ENCODE peak calls at places on chromosome X, in ten cellular contexts. One of them, this sample, is unnamed.

GRCh38 chrX:53303195-53303594 is 21.8 kb upstream of the IQSEC2 start:
- DNase-seq in OCI-LY7: no peak
- DNase-seq in A549: no peak
- DNase-seq in tibial artery: no peak
- DNase-seq in spleen: no peak
- DNase-seq in PC-9: no peak
- DNase-seq in cardiac fibroblast: no peak
- DNase-seq in brain microvascular endothelial cell: no peak
- DNase-seq in astrocyte of the spinal cord: no peak
- DNase-seq in right atrium auricular region: no peak
- DNase-seq in this sample: no peak

GRCh38 chrX:71661919-71662318 is 5.4 kb upstream of the LOC101059915 start:
- DNase-seq in brain microvascular endothelial cell: no peak
- DNase-seq in right atrium auricular region: no peak
- DNase-seq in spleen: no peak
- DNase-seq in OCI-LY7: no peak
- DNase-seq in PC-9: no peak
- DNase-seq in tibial artery: no peak
- DNase-seq in A549: no peak
- DNase-seq in cardiac fibroblast: no peak
- DNase-seq in astrocyte of the spinal cord: no peak
- DNase-seq in this sample: no peak

GRCh38 chrX:124347242-124347641 is 879 bp downstream of the SH2D1A start:
- DNase-seq in OCI-LY7: no peak
- DNase-seq in cardiac fibroblast: no peak
- DNase-seq in A549: no peak
- DNase-seq in astrocyte of the spinal cord: no peak
- DNase-seq in tibial artery: no peak
- DNase-seq in PC-9: no peak
- DNase-seq in right atrium auricular region: no peak
- DNase-seq in brain microvascular endothelial cell: no peak
- DNase-seq in spleen: no peak
- DNase-seq in this sample: no peak

GRCh38 chrX:118627084-118627758 is 100.2 kb upstream of the IL13RA1 start:
- DNase-seq in cardiac fibroblast: no peak
- DNase-seq in right atrium auricular region: no peak
- DNase-seq in tibial artery: no peak
- DNase-seq in astrocyte of the spinal cord: no peak
- DNase-seq in spleen: no peak
- DNase-seq in A549: peak
- DNase-seq in PC-9: no peak
- DNase-seq in OCI-LY7: peak
- DNase-seq in brain microvascular endothelial cell: no peak
- DNase-seq in this sample: no peak

GRCh38 chrX:84216406-84216805 is 28.4 kb upstream of the RPS6KA6 start:
- DNase-seq in spleen: no peak
- DNase-seq in tibial artery: no peak
- DNase-seq in cardiac fibroblast: no peak
- DNase-seq in right atrium auricular region: no peak
- DNase-seq in OCI-LY7: no peak
- DNase-seq in PC-9: no peak
- DNase-seq in brain microvascular endothelial cell: no peak
- DNase-seq in A549: no peak
- DNase-seq in astrocyte of the spinal cord: no peak
- DNase-seq in this sample: no peak

GRCh38 chrX:119389854-119390501 is 9.2 kb upstream of the SLC25A43 start:
- DNase-seq in PC-9: no peak
- DNase-seq in spleen: no peak
- DNase-seq in right atrium auricular region: no peak
- DNase-seq in A549: no peak
- DNase-seq in brain microvascular endothelial cell: no peak
- DNase-seq in OCI-LY7: no peak
- DNase-seq in astrocyte of the spinal cord: no peak
- DNase-seq in tibial artery: no peak
- DNase-seq in cardiac fibroblast: no peak
- DNase-seq in this sample: no peak

GRCh38 chrX:43882294-43882681 is at the start of gene MAOB:
- DNase-seq in cardiac fibroblast: no peak
- DNase-seq in tibial artery: no peak
- DNase-seq in right atrium auricular region: no peak
- DNase-seq in spleen: no peak
- DNase-seq in OCI-LY7: no peak
- DNase-seq in A549: no peak
- DNase-seq in astrocyte of the spinal cord: no peak
- DNase-seq in PC-9: peak
- DNase-seq in brain microvascular endothelial cell: no peak
- DNase-seq in this sample: no peak

GRCh38 chrX:70452143-70452733 is 7.6 kb downstream of the DLG3 start:
- DNase-seq in right atrium auricular region: no peak
- DNase-seq in brain microvascular endothelial cell: no peak
- DNase-seq in cardiac fibroblast: peak
- DNase-seq in A549: peak
- DNase-seq in astrocyte of the spinal cord: no peak
- DNase-seq in tibial artery: peak
- DNase-seq in OCI-LY7: peak
- DNase-seq in spleen: peak
- DNase-seq in PC-9: peak
- DNase-seq in this sample: no peak

GRCh38 chrX:9606971-9607370 is 142.1 kb downstream of the TBL1X start:
- DNase-seq in spleen: no peak
- DNase-seq in astrocyte of the spinal cord: no peak
- DNase-seq in tibial artery: no peak
- DNase-seq in A549: no peak
- DNase-seq in right atrium auricular region: no peak
- DNase-seq in cardiac fibroblast: no peak
- DNase-seq in OCI-LY7: no peak
- DNase-seq in brain microvascular endothelial cell: no peak
- DNase-seq in PC-9: no peak
- DNase-seq in this sample: no peak

GRCh38 chrX:9605484-9605883 is 140.6 kb downstream of the TBL1X start:
- DNase-seq in tibial artery: no peak
- DNase-seq in cardiac fibroblast: no peak
- DNase-seq in brain microvascular endothelial cell: no peak
- DNase-seq in OCI-LY7: no peak
- DNase-seq in spleen: no peak
- DNase-seq in right atrium auricular region: no peak
- DNase-seq in A549: no peak
- DNase-seq in astrocyte of the spinal cord: no peak
- DNase-seq in PC-9: no peak
- DNase-seq in this sample: no peak

GRCh38 chrX:9604908-9605306 is 140.0 kb downstream of the TBL1X start:
- DNase-seq in astrocyte of the spinal cord: no peak
- DNase-seq in OCI-LY7: no peak
- DNase-seq in PC-9: no peak
- DNase-seq in tibial artery: no peak
- DNase-seq in brain microvascular endothelial cell: no peak
- DNase-seq in cardiac fibroblast: no peak
- DNase-seq in spleen: no peak
- DNase-seq in A549: no peak
- DNase-seq in right atrium auricular region: no peak
- DNase-seq in this sample: no peak

GRCh38 chrX:9609987-9610386 is 145.1 kb downstream of the TBL1X start:
- DNase-seq in tibial artery: no peak
- DNase-seq in OCI-LY7: no peak
- DNase-seq in astrocyte of the spinal cord: no peak
- DNase-seq in PC-9: no peak
- DNase-seq in right atrium auricular region: no peak
- DNase-seq in A549: no peak
- DNase-seq in cardiac fibroblast: no peak
- DNase-seq in brain microvascular endothelial cell: no peak
- DNase-seq in spleen: no peak
- DNase-seq in this sample: no peak

GRCh38 chrX:9604111-9604907 is 139.5 kb downstream of the TBL1X start:
- DNase-seq in tibial artery: peak
- DNase-seq in spleen: no peak
- DNase-seq in OCI-LY7: no peak
- DNase-seq in cardiac fibroblast: peak
- DNase-seq in A549: no peak
- DNase-seq in brain microvascular endothelial cell: no peak
- DNase-seq in PC-9: no peak
- DNase-seq in right atrium auricular region: peak
- DNase-seq in astrocyte of the spinal cord: no peak
- DNase-seq in this sample: no peak
- H3K4me3 ChIP-seq in tibial artery: peak
- H3K4me3 ChIP-seq in spleen: no peak
- H3K4me3 ChIP-seq in OCI-LY7: no peak
- H3K4me3 ChIP-seq in cardiac fibroblast: no peak
- H3K4me3 ChIP-seq in A549: no peak
- H3K4me3 ChIP-seq in brain microvascular endothelial cell: no peak
- H3K4me3 ChIP-seq in PC-9: no peak
- H3K4me3 ChIP-seq in right atrium auricular region: no peak
- H3K4me3 ChIP-seq in astrocyte of the spinal cord: no peak
- H3K4me3 ChIP-seq in this sample: no peak

DNA sequence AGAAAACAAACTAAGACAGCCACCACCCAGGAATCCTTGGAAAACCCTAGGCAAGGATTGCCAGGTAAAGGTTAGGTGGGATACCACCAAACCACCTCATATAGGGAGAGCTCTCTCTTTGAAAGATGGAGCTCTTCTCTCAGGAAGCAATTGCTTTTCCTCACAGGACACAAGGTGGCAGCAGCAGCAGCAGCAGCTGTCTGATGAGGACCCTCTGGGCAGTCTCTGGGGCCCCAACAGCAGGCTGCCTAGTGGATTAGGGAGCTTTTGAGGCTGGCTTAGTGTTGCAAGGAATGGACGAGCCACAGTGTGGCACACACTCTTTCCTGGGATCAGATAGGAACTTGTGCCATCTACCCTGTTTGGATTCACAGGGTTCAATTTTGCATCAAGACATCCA is 41.4 kb upstream of the CHRDL1 start:
- DNase-seq in brain microvascular endothelial cell: no peak
- DNase-seq in tibial artery: no peak
- DNase-seq in PC-9: no peak
- DNase-seq in cardiac fibroblast: no peak
- DNase-seq in right atrium auricular region: no peak
- DNase-seq in spleen: no peak
- DNase-seq in A549: no peak
- DNase-seq in OCI-LY7: no peak
- DNase-seq in astrocyte of the spinal cord: no peak
- DNase-seq in this sample: no peak
- TF ChIP-seq CTCF in brain microvascular endothelial cell: peak
- TF ChIP-seq CTCF in tibial artery: no peak
- TF ChIP-seq CTCF in PC-9: no peak
- TF ChIP-seq CTCF in cardiac fibroblast: no peak
- TF ChIP-seq CTCF in right atrium auricular region: no peak
- TF ChIP-seq CTCF in spleen: no peak
- TF ChIP-seq CTCF in A549: no peak
- TF ChIP-seq CTCF in OCI-LY7: peak
- TF ChIP-seq CTCF in astrocyte of the spinal cord: peak
- TF ChIP-seq CTCF in this sample: peak

GRCh38 chrX:154516655-154517100 is 646 bp upstream of the FAM3A start:
- DNase-seq in OCI-LY7: no peak
- DNase-seq in astrocyte of the spinal cord: peak
- DNase-seq in A549: no peak
- DNase-seq in cardiac fibroblast: peak
- DNase-seq in spleen: no peak
- DNase-seq in brain microvascular endothelial cell: no peak
- DNase-seq in right atrium auricular region: no peak
- DNase-seq in tibial artery: peak
- DNase-seq in PC-9: no peak
- DNase-seq in this sample: no peak

GRCh38 chrX:154519389-154519788 is 3.4 kb upstream of the FAM3A start:
- DNase-seq in astrocyte of the spinal cord: no peak
- DNase-seq in right atrium auricular region: no peak
- DNase-seq in cardiac fibroblast: no peak
- DNase-seq in OCI-LY7: no peak
- DNase-seq in PC-9: no peak
- DNase-seq in A549: no peak
- DNase-seq in brain microvascular endothelial cell: no peak
- DNase-seq in spleen: no peak
- DNase-seq in tibial artery: no peak
- DNase-seq in this sample: no peak

GRCh38 chrX:154513662-154514204 is 2.3 kb downstream of the FAM3A start:
- DNase-seq in astrocyte of the spinal cord: no peak
- DNase-seq in spleen: no peak
- DNase-seq in A549: no peak
- DNase-seq in PC-9: no peak
- DNase-seq in cardiac fibroblast: no peak
- DNase-seq in tibial artery: no peak
- DNase-seq in brain microvascular endothelial cell: no peak
- DNase-seq in OCI-LY7: no peak
- DNase-seq in right atrium auricular region: no peak
- DNase-seq in this sample: no peak

GRCh38 chrX:154515803-154516654 is at the start of gene FAM3A:
- DNase-seq in spleen: peak
- DNase-seq in cardiac fibroblast: peak
- DNase-seq in brain microvascular endothelial cell: peak
- DNase-seq in right atrium auricular region: peak
- DNase-seq in OCI-LY7: peak
- DNase-seq in A549: peak
- DNase-seq in astrocyte of the spinal cord: peak
- DNase-seq in PC-9: peak
- DNase-seq in tibial artery: peak
- DNase-seq in this sample: peak

DNA sequence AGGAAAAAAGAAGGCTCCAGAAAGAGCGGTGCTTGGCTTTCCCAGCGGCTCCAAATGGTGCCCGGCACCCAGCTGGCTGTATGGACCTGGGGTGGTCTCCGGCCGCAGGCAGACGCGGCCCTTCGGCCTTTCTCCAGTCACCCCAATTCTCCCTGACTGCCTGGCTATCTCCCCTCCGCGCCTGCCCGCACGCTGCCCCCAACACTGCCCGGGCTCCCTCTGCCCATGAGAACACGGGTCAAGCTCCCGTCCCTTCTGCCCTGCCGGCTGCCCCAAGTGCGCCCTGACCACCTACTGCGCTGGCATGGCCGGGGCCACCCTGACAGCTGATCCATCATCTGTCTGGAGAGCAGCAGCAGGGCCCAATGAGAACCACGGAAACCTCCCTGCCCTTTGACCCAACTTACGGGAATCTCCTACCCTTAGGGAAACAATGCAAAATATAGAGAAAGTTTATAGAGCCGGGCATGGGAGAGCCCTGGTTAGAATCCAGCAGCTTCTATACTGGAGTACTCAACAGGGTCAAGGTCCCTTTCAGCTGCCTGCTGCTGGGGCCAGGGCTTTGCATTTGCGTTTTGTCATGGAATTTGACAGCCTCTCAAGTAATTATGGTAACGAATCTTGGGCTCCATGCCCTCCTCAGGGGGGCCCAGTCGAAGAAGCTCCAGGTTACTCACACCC is 1.2 kb upstream of the FAM3A start:
- DNase-seq in astrocyte of the spinal cord: no peak
- DNase-seq in A549: no peak
- DNase-seq in spleen: peak
- DNase-seq in right atrium auricular region: no peak
- DNase-seq in PC-9: no peak
- DNase-seq in cardiac fibroblast: peak
- DNase-seq in OCI-LY7: no peak
- DNase-seq in brain microvascular endothelial cell: no peak
- DNase-seq in tibial artery: no peak
- DNase-seq in this sample: no peak
- H3K4me3 ChIP-seq in astrocyte of the spinal cord: no peak
- H3K4me3 ChIP-seq in A549: no peak
- H3K4me3 ChIP-seq in spleen: no peak
- H3K4me3 ChIP-seq in right atrium auricular region: no peak
- H3K4me3 ChIP-seq in PC-9: peak
- H3K4me3 ChIP-seq in cardiac fibroblast: peak
- H3K4me3 ChIP-seq in OCI-LY7: no peak
- H3K4me3 ChIP-seq in brain microvascular endothelial cell: no peak
- H3K4me3 ChIP-seq in tibial artery: peak
- H3K4me3 ChIP-seq in this sample: no peak

GRCh38 chrX:42619068-42619467 is 158.9 kb downstream of the PPP1R2C start:
- DNase-seq in astrocyte of the spinal cord: no peak
- DNase-seq in tibial artery: no peak
- DNase-seq in OCI-LY7: no peak
- DNase-seq in PC-9: no peak
- DNase-seq in A549: no peak
- DNase-seq in brain microvascular endothelial cell: no peak
- DNase-seq in cardiac fibroblast: no peak
- DNase-seq in right atrium auricular region: no peak
- DNase-seq in spleen: no peak
- DNase-seq in this sample: no peak

GRCh38 chrX:42616981-42617380 is 161.0 kb downstream of the PPP1R2C start:
- DNase-seq in tibial artery: no peak
- DNase-seq in cardiac fibroblast: no peak
- DNase-seq in spleen: no peak
- DNase-seq in A549: no peak
- DNase-seq in brain microvascular endothelial cell: no peak
- DNase-seq in PC-9: no peak
- DNase-seq in astrocyte of the spinal cord: no peak
- DNase-seq in OCI-LY7: no peak
- DNase-seq in right atrium auricular region: no peak
- DNase-seq in this sample: no peak

DNA sequence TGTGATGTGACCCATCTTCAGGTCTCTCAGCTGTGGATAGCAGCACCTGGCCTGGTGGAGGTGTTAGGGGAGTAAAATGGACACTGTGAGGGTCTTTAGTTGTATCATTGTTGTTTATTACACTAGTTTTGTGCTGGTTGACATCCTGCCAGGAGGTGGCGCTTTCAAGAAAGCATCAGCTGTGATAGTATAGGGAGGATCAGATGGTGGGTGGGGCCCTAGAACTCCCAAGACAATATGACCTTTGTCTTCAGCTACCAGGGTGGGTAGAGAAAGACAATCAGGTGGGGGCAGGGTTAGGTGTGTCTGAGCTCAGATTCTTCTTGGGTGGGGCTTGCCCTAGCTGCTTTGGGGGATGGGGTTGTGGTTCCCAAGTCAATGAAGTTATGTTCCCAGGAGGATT is 162.8 kb downstream of the PPP1R2C start:
- DNase-seq in astrocyte of the spinal cord: no peak
- DNase-seq in tibial artery: no peak
- DNase-seq in brain microvascular endothelial cell: no peak
- DNase-seq in PC-9: no peak
- DNase-seq in spleen: no peak
- DNase-seq in right atrium auricular region: no peak
- DNase-seq in cardiac fibroblast: no peak
- DNase-seq in OCI-LY7: peak
- DNase-seq in A549: peak
- DNase-seq in this sample: no peak
- TF ChIP-seq CTCF in astrocyte of the spinal cord: no peak
- TF ChIP-seq CTCF in tibial artery: no peak
- TF ChIP-seq CTCF in brain microvascular endothelial cell: peak
- TF ChIP-seq CTCF in PC-9: no peak
- TF ChIP-seq CTCF in spleen: no peak
- TF ChIP-seq CTCF in right atrium auricular region: no peak
- TF ChIP-seq CTCF in cardiac fibroblast: no peak
- TF ChIP-seq CTCF in OCI-LY7: peak
- TF ChIP-seq CTCF in A549: no peak
- TF ChIP-seq CTCF in this sample: peak